ENCODE peak calls at places on chromosomes 1 and 21, in ten cellular contexts. C is central memory CD4-positive, alpha-beta T cell; Y is K562; M is SHP77; L is mucosa of gallbladder; H is stimulated activated CD4-positive, alpha-beta T cell treated with anti-CD3 and anti-CD28 coated beads, Interleukin-12 subunit alpha, Interleukin-12 subunit beta, amount 100 ng/mL, for 24 hours; F is aorta; E is ELF-1; I is spleen; B is kidney glomerular epithelial cell. V is an unnamed sample.

GRCh38 chr1:179137623-179138235 is 55.9 kb downstream of the TOR3A start:
- DNase-seq in H (no peak), L (no peak), I (no peak), M (no peak), C (no peak), F (no peak), Y (no peak), B (no peak), E (no peak), V (no peak)

GRCh38 chr1:99919221-99919620 is 50.6 kb upstream of the SLC35A3 start:
- DNase-seq in B (no peak), E (no peak), I (no peak), H (no peak), L (no peak), F (no peak), Y (no peak), C (no peak), M (no peak), V (no peak)

GRCh38 chr1:153246825-153247224 is 12.7 kb upstream of the LORICRIN start:
- DNase-seq in Y (no peak), H (no peak), I (no peak), C (no peak), B (no peak), M (no peak), E (no peak), F (no peak), L (peak; percentile 0), V (no peak)

GRCh38 chr21:32415451-32415850 is 2.9 kb downstream of the EVA1C start:
- DNase-seq in Y (no peak), F (no peak), L (peak; percentile 30), E (no peak), C (no peak), H (no peak), M (no peak), B (no peak), I (no peak), V (no peak)

GRCh38 chr1:74908797-74909196 is 175.8 kb downstream of the TYW3 start:
- DNase-seq in M (no peak), Y (no peak), I (no peak), C (no peak), B (no peak), E (no peak), L (no peak), F (no peak), H (no peak), V (no peak)

GRCh38 chr1:65068202-65069011 is 79.6 kb upstream of the AK4 start:
- DNase-seq in L (no peak), M (peak; percentile 52), I (no peak), C (peak; percentile 54), Y (no peak), F (no peak), B (peak; percentile 20), E (peak; percentile 19), H (no peak), V (no peak)

GRCh38 chr1:188371295-188371806 is 1542.6 kb downstream of the PLA2G4A start:
- DNase-seq in F (no peak), B (no peak), C (no peak), I (no peak), H (no peak), M (no peak), Y (no peak), E (no peak), L (no peak), V (no peak)

GRCh38 chr1:191533254-191533653 is 625.0 kb upstream of the RGS18 start:
- DNase-seq in Y (no peak), E (no peak), M (no peak), H (no peak), B (no peak), L (no peak), F (no peak), C (no peak), I (peak; percentile 37), V (no peak)

GRCh38 chr1:201751872-201752271 is 77.1 kb upstream of the IPO9 start:
- DNase-seq in C (no peak), E (peak; percentile 44), B (no peak), L (no peak), F (no peak), M (no peak), H (no peak), I (no peak), Y (no peak), V (no peak)

GRCh38 chr1:61247881-61248752 is 165.8 kb downstream of the NFIA start:
- DNase-seq in L (no peak), H (no peak), B (no peak), M (no peak), E (no peak), C (no peak), F (no peak), Y (no peak), I (no peak), V (no peak)

GRCh38 chr21:37555672-37556261 is 189.2 kb downstream of the DYRK1A start:
- DNase-seq in Y (peak; percentile 45), L (no peak), C (no peak), H (no peak), F (no peak), I (no peak), E (no peak), B (no peak), M (no peak), V (no peak)

GRCh38 chr21:16454371-16454770 is 724.6 kb downstream of the USP25 start:
- DNase-seq in B (no peak), L (no peak), F (no peak), I (no peak), C (no peak), Y (no peak), H (no peak), M (no peak), E (no peak), V (no peak)

GRCh38 chr1:41868241-41868953 is 50.3 kb downstream of the HIVEP3 start:
- DNase-seq in I (no peak), L (no peak), Y (no peak), C (no peak), M (no peak), F (no peak), H (no peak), E (no peak), B (no peak), V (no peak)

GRCh38 chr1:162857850-162858249 is 3.1 kb downstream of the CCDC190 start:
- DNase-seq in E (no peak), H (no peak), Y (no peak), F (no peak), C (no peak), I (no peak), L (no peak), B (peak; percentile 59), M (no peak), V (no peak)

GRCh38 chr1:15282810-15283474 is 35.9 kb downstream of the FHAD1 start:
- DNase-seq in C (no peak), Y (no peak), L (no peak), B (no peak), I (no peak), F (no peak), H (no peak), E (no peak), M (no peak), V (no peak)

V was measured in activated CD4-positive, alpha-beta T cell treated with anti-CD3 and anti-CD28 coated beads for 24 hours.